ENCODE peak calls at places on chromosomes 13 and 19, in seven cellular contexts. J is glutamatergic neuron, S is MCF 10A, O is substantia nigra, W is psoas muscle, C is SK-N-DZ, H is endothelial cell. T is an unnamed sample.

GRCh38 chr13:95547531-95548167 is 4.9 kb upstream of the CLDN10 start:
- DNase-seq in C (peak; percentile 48), W (no peak), H (no peak), S (no peak), O (no peak), J (no peak), T (no peak)

GRCh38 chr13:113860579-113861432 is 3.1 kb downstream of the GAS6 start:
- DNase-seq in C (no peak), J (no peak), S (no peak), W (no peak), O (no peak), H (no peak), T (no peak)

GRCh38 chr19:20787766-20788165 is 11.7 kb downstream of the ZNF66 start:
- DNase-seq in O (no peak), S (no peak), J (no peak), C (no peak), W (no peak), H (no peak), T (peak; percentile 25)

GRCh38 chr19:39356647-39357046 is 14.4 kb downstream of the SAMD4B start:
- DNase-seq in C (no peak), S (no peak), J (no peak), O (no peak), H (no peak), W (no peak), T (no peak)

GRCh38 chr13:75326173-75327131 is 155.5 kb downstream of the TBC1D4 start:
- DNase-seq in H (peak; percentile 20), C (peak; percentile 3), W (no peak), O (no peak), S (no peak), J (no peak), T (no peak)

GRCh38 chr19:45973564-45974338 is at the start of gene NOVA2:
- DNase-seq in J (peak; percentile 99), H (peak; percentile 96), S (peak; percentile 28), C (peak; percentile 83), W (peak; percentile 81), O (peak; percentile 52), T (peak; percentile 42)

GRCh38 chr13:23598371-23598770 is 28.2 kb downstream of the TNFRSF19 start:
- DNase-seq in C (no peak), J (no peak), S (no peak), O (no peak), W (no peak), H (no peak), T (no peak)

GRCh38 chr19:40808497-40808896 is 9.5 kb downstream of the EGLN2 start:
- DNase-seq in J (no peak), S (no peak), O (no peak), H (no peak), W (no peak), C (no peak), T (no peak)

GRCh38 chr13:94968040-94968756 is 255.9 kb upstream of the SOX21 start:
- DNase-seq in J (peak; percentile 68), H (peak; percentile 46), O (no peak), W (no peak), C (peak; percentile 12), S (no peak), T (peak; percentile 12)

GRCh38 chr19:4061178-4061682 is 5.5 kb downstream of the ZBTB7A start:
- DNase-seq in S (peak; percentile 90), H (no peak), W (peak; percentile 94), C (no peak), J (no peak), O (no peak), T (peak; percentile 65)

GRCh38 chr13:24274452-24274971 is 34.9 kb upstream of the C1QTNF9 start:
- DNase-seq in O (peak; percentile 17), W (no peak), J (no peak), S (no peak), C (no peak), H (no peak), T (no peak)

GRCh38 chr19:2983351-2984195 is 6.2 kb downstream of the TLE6 start:
- DNase-seq in H (peak; percentile 54), J (peak; percentile 94), C (peak; percentile 95), O (no peak), W (peak; percentile 84), S (peak; percentile 56), T (peak; percentile 60)

GRCh38 chr13:111280666-111281577 is 39.5 kb upstream of the TEX29 start:
- DNase-seq in J (no peak), H (no peak), S (no peak), W (no peak), C (no peak), O (no peak), T (no peak)

GRCh38 chr19:3515891-3516422 is 9.8 kb downstream of the FZR1 start:
- DNase-seq in J (no peak), O (no peak), W (no peak), S (no peak), H (no peak), C (no peak), T (no peak)

GRCh38 chr19:16470911-16471811 is 609 bp downstream of the EPS15L1 start:
- DNase-seq in O (no peak), S (peak; percentile 54), C (no peak), J (peak; percentile 36), H (peak; percentile 27), W (peak; percentile 66), T (peak; percentile 39)

GRCh38 chr19:34804115-34804514 is 31.1 kb upstream of the ZNF599 start:
- DNase-seq in W (no peak), J (no peak), O (no peak), H (no peak), C (no peak), S (no peak), T (no peak)

GRCh38 chr19:38904463-38905185 is 4.9 kb downstream of the NFKBIB start:
- DNase-seq in S (no peak), J (no peak), H (no peak), C (no peak), O (no peak), W (no peak), T (no peak)

GRCh38 chr19:16402076-16402475 is 69.7 kb downstream of the EPS15L1 start:
- DNase-seq in C (no peak), O (no peak), H (no peak), S (no peak), J (no peak), W (peak; percentile 44), T (no peak)

GRCh38 chr19:38734426-38735256 is 9.6 kb downstream of the CAPN12 start:
- DNase-seq in H (no peak), C (no peak), O (no peak), S (peak; percentile 39), W (peak; percentile 62), J (peak; percentile 17), T (peak; percentile 81)

GRCh38 chr19:709965-710714 is 1.4 kb downstream of the PALM start:
- DNase-seq in S (no peak), H (no peak), J (peak; percentile 84), O (no peak), W (peak; percentile 81), C (no peak), T (no peak)

GRCh38 chr13:27211771-27212364 is 39.5 kb upstream of the RPL21 start:
- DNase-seq in S (peak; percentile 77), H (no peak), O (no peak), J (no peak), W (no peak), C (no peak), T (no peak)

GRCh38 chr19:47122359-47123335 is 8.0 kb upstream of the SAE1 start:
- DNase-seq in W (no peak), J (no peak), H (no peak), S (peak; percentile 61), C (no peak), O (no peak), T (no peak)

GRCh38 chr13:95641961-95642621 is 2.4 kb downstream of the DZIP1 start:
- DNase-seq in W (peak; percentile 58), O (no peak), C (peak; percentile 45), J (peak; percentile 75), H (peak; percentile 73), S (no peak), T (peak; percentile 69)

GRCh38 chr13:48437381-48437780 is 24.5 kb upstream of the LPAR6 start:
- DNase-seq in J (no peak), O (no peak), C (no peak), H (no peak), W (peak; percentile 65), S (peak; percentile 44), T (no peak)

GRCh38 chr19:19554074-19555023 is 16.3 kb downstream of the CILP2 start:
- DNase-seq in J (peak; percentile 80), H (peak; percentile 68), S (peak; percentile 66), W (no peak), C (no peak), O (no peak), T (peak; percentile 68)

GRCh38 chr13:36369268-36370107 is 23.3 kb upstream of the SPART start:
- DNase-seq in W (no peak), H (no peak), S (no peak), O (no peak), C (no peak), J (no peak), T (no peak)

GRCh38 chr13:99350191-99350590 is 43.0 kb upstream of the GPR183 start:
- DNase-seq in C (no peak), H (no peak), W (no peak), O (no peak), S (no peak), J (no peak), T (no peak)

GRCh38 chr19:13764101-13764807 is at the start of gene MRI1:
- DNase-seq in J (peak; percentile 81), S (peak; percentile 69), W (peak; percentile 89), C (peak; percentile 71), H (peak; percentile 69), O (no peak), T (peak; percentile 78)

GRCh38 chr13:92044351-92044750 is 645.9 kb downstream of the GPC5 start:
- DNase-seq in S (no peak), H (no peak), J (no peak), O (no peak), W (no peak), C (no peak), T (no peak)

T was measured in DMS53.